ENCODE peak calls at places on chromosomes 12 and 14, in eight cellular contexts. A, V, C, L, W, J, T and Y are unnamed samples.

GRCh38 chr14:44895716-44896115 is 66.0 kb downstream of the KLHL28 start:
- DNase-seq in A (no peak), V (no peak), C (no peak), L (no peak), W (peak; percentile 87), J (no peak), T (no peak), Y (no peak)

GRCh38 chr12:104670439-104671406 is 214.0 kb downstream of the CHST11 start:
- DNase-seq in A (peak; percentile 33), V (no peak), C (no peak), L (peak; percentile 48), W (no peak), J (no peak), T (no peak), Y (no peak)

GRCh38 chr12:76666272-76666845 is 97.6 kb upstream of the ZDHHC17 start:
- DNase-seq in A (no peak), V (no peak), C (no peak), L (no peak), W (no peak), J (no peak), T (no peak), Y (no peak)

GRCh38 chr14:61452452-61452851 is 131.1 kb downstream of the PRKCH start:
- DNase-seq in A (no peak), V (no peak), C (no peak), L (no peak), W (no peak), J (no peak), T (peak; percentile 68), Y (no peak)

GRCh38 chr14:101135796-101136742 is 232.5 kb upstream of the RTL1 start:
- DNase-seq in A (no peak), V (no peak), C (no peak), L (no peak), W (no peak), J (no peak), T (no peak), Y (no peak)

GRCh38 chr14:63155511-63156189 is 48.6 kb upstream of the RHOJ start:
- DNase-seq in A (no peak), V (no peak), C (no peak), L (no peak), W (peak; percentile 84), J (no peak), T (no peak), Y (no peak)

GRCh38 chr14:104692261-104692938 is 3.0 kb downstream of the INF2 start:
- DNase-seq in A (no peak), V (no peak), C (no peak), L (no peak), W (no peak), J (no peak), T (no peak), Y (no peak)

GRCh38 chr12:27177716-27178115 is 66.4 kb upstream of the STK38L start:
- DNase-seq in A (no peak), V (no peak), C (no peak), L (no peak), W (peak; percentile 93), J (no peak), T (no peak), Y (no peak)

GRCh38 chr12:95216704-95217376 is 427 bp downstream of the FGD6 start:
- DNase-seq in A (no peak), V (no peak), C (no peak), L (no peak), W (no peak), J (no peak), T (peak; percentile 2), Y (no peak)

GRCh38 chr14:77862154-77862783 is 62.4 kb downstream of the ADCK1 start:
- DNase-seq in A (peak; percentile 12), V (peak; percentile 72), C (peak; percentile 46), L (peak; percentile 65), W (peak; percentile 22), J (peak; percentile 96), T (peak; percentile 9), Y (peak; percentile 91)

GRCh38 chr14:68668028-68668427 is 124.8 kb downstream of the ZFP36L1 start:
- DNase-seq in A (no peak), V (peak; percentile 12), C (peak; percentile 27), L (no peak), W (no peak), J (no peak), T (no peak), Y (no peak)

DNA sequence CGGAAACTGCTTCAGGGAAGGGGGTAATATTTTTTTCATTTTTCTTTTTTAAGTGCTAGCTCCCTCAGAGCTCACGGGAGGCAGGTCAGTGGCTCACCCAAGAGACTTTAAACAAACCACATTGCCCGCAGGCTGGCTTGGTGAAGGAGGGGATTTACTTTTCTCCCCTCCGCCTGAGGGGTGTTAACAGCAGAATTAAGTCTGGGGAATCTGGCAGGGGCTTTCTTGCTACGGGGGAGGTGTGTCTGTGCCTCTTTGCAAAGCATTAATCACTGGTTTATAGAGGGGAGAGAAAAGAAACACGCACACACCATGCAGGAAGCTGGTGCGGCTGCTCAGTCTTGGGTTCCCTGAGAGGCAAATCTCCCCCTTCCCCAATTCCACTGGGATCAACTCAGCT is 26.2 kb upstream of the TBX3 start:
- DNase-seq in A (no peak), V (no peak), C (no peak), L (no peak), W (no peak), J (no peak), T (no peak), Y (no peak)
- H3K27me3 ChIP-seq in A (no peaks in the 10 kb centered on the region), V (no peaks in the 10 kb centered on the region), C (no peaks in the 10 kb centered on the region), L (no peaks in the 10 kb centered on the region), W (peaks cover 31% of the 10 kb centered on the region), J (no peaks in the 10 kb centered on the region), T (no peaks in the 10 kb centered on the region), Y (no peaks in the 10 kb centered on the region)

DNA sequence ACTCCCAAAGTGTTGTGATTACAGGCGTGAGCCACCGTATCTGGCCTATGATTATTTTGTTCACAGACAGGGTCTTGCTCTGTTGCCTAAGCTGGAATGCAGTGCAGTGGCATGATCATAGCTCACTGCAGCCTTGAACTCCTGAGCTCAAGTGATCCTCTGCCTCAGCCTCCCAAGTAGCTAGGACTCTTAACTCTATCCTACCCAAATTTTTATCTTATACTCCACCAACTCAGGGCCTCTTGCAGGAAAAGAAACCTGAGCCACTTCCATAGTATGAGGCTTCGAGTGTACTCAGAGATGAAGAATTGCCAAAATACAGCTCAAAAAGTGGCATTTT is 828 bp downstream of the MMAB start:
- DNase-seq in A (no peak), V (no peak), C (no peak), L (no peak), W (no peak), J (no peak), T (no peak), Y (no peak)
- H3K4me3 ChIP-seq in A (peak overlapping the region; percentile 99), V (peak overlapping the region; percentile 95), C (peak overlapping the region; percentile 93), L (no peak overlapping the region), W (peak overlapping the region; percentile 87), J (no peak overlapping the region), T (peak overlapping the region; percentile 75), Y (no peak overlapping the region)

DNA sequence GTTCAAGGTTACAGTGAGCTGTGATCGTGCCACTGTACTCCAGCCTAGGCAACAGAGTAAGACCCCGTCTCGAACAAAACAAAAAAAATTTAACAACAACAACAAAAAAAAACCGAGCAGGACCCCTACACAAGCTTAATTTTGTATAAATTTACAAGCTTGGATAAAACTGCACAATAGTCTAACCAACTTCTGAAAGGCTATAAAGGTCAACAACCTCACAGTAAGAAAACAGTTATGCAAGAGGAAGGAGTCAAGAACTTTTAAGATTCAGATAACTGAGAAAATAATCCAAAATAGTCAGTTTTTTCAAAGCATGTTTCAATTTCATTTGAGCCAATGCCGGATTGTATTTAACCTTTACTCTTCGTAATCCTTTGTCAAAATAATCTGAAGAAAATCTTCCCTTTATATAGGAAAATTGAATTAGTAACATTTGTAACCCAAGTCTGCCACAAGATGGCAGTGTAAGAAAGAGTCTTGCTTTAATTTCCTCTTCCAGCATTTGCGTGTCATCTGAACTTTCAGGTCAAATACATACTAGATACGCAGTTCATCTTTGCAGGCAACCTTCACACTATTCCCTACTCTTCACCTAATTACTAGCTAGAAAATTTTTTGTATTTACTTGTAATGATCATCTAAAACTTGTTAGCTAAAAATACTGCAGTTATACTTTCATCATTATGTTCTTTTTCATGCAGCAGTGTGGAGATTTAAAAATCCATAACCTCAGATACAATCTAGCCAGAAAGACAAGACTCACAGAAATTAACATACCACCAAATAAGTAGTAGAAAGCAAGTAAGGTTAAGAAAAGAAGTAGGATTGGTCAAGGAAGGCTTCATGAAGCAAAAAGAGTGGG is 5.8 kb downstream of the CCNB1IP1 start:
- DNase-seq in A (peak; percentile 35), V (no peak), C (peak; percentile 28), L (no peak), W (peak; percentile 29), J (no peak), T (peak; percentile 44), Y (peak; percentile 54)
- H3K36me3 ChIP-seq in A (peaks cover 28% of the 10 kb centered on the region), V (no peaks in the 10 kb centered on the region), C (no peaks in the 10 kb centered on the region), L (peaks cover 9% of the 10 kb centered on the region), W (peaks cover 39% of the 10 kb centered on the region), J (no peaks in the 10 kb centered on the region), T (no peaks in the 10 kb centered on the region), Y (peaks cover 32% of the 10 kb centered on the region)

DNA sequence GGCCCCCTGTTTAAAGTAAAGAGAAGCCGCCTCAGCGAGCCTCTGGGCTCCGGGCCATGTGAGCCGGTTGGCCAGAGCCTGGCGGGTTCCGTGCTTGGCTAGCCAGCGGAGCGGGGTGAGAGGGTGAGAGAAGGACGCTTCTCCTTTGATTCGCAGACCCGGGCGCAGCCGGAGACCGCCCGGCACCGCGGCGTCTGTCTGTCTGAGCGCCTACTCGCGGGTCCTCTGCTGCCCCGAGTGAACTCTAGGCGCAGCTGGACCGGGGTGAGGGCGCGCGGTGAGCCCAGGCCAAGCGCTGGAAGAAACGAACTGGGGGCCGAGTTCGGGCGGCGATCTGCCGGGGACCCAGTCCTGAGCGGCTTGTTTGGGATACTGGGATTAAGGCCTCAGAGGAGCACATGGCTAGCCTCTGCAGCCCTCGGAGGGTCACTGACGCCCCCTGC is 41.4 kb upstream of the TBX5 start:
- DNase-seq in A (no peak), V (no peak), C (no peak), L (no peak), W (no peak), J (no peak), T (no peak), Y (peak; percentile 82)
- H3K27me3 ChIP-seq in A (peaks cover 28% of the 10 kb centered on the region), V (peaks cover 24% of the 10 kb centered on the region), C (peaks cover 61% of the 10 kb centered on the region), L (peaks cover 19% of the 10 kb centered on the region), W (peaks cover 63% of the 10 kb centered on the region), J (no peaks in the 10 kb centered on the region), T (peaks cover 7% of the 10 kb centered on the region), Y (peaks cover 97% of the 10 kb centered on the region)